ENCODE peak calls at places on chromosomes 4 and X, in four cellular contexts. D is SK-N-SH, O is tibial artery, S is AG04450. C is an unnamed sample.
A peak's percentile ranks its signal among the peaks of the same experiment; 100 is the strongest.

GRCh38 chrX:37315511-37316248 is 33.5 kb upstream of the PRRG1 start:
- DNase-seq in S (no peak), O (no peak), D (no peak), C (no peak)

GRCh38 chr4:187883049-187883448 is 112.5 kb upstream of the ZFP42 start:
- DNase-seq in O (no peak), D (no peak), S (no peak), C (no peak)

GRCh38 chr4:185256444-185256843 is 47.0 kb downstream of the SNX25 start:
- DNase-seq in O (no peak), S (no peak), D (no peak), C (no peak)

GRCh38 chr4:93764647-93765246 is 63.8 kb upstream of the ATOH1 start:
- DNase-seq in O (no peak), S (peak; percentile 20), D (peak; percentile 33), C (no peak)

GRCh38 chrX:47664737-47665136 is 5.8 kb upstream of the UXT start:
- DNase-seq in S (no peak), O (no peak), D (no peak), C (no peak)

GRCh38 chrX:40176979-40177430 is 79.2 kb upstream of the BCOR start:
- DNase-seq in O (no peak), D (peak; percentile 65), S (no peak), C (no peak)

GRCh38 chrX:47484885-47485284 is 1.9 kb upstream of the ZNF41 start:
- DNase-seq in O (no peak), S (no peak), D (no peak), C (no peak)

GRCh38 chr4:17463606-17464005 is 48.3 kb downstream of the QDPR start:
- DNase-seq in D (no peak), O (no peak), S (no peak), C (no peak)

GRCh38 chr4:125244848-125245450 is 69.8 kb upstream of the FAT4 start:
- DNase-seq in D (no peak), O (no peak), S (no peak), C (no peak)

GRCh38 chr4:158295053-158295452 is 84.8 kb downstream of the TMEM144 start:
- DNase-seq in O (no peak), D (no peak), S (no peak), C (no peak)

GRCh38 chrX:45232139-45232538 is 31.5 kb upstream of the DIPK2B start:
- DNase-seq in D (no peak), S (no peak), O (no peak), C (no peak)

GRCh38 chr4:126697748-126698147 is 935.0 kb upstream of the INTU start:
- DNase-seq in O (no peak), D (no peak), S (peak; percentile 26), C (no peak)

GRCh38 chr4:178196751-178197150 is 754.5 kb upstream of the AGA start:
- DNase-seq in D (no peak), O (no peak), S (no peak), C (no peak)

GRCh38 chrX:129188223-129188622 is 335.1 kb downstream of the SMARCA1 start:
- DNase-seq in D (no peak), O (no peak), S (no peak), C (no peak)

GRCh38 chr4:77044458-77045124 is 31.2 kb downstream of the CCNI start:
- DNase-seq in O (no peak), D (no peak), S (no peak), C (no peak)

GRCh38 chr4:173370130-173370476 is 651 bp upstream of the SAP30 start:
- DNase-seq in S (no peak), D (peak; percentile 31), O (peak; percentile 88), C (peak; percentile 44)

GRCh38 chrX:120795301-120795700 is 80.4 kb downstream of the CT47B1 start:
- DNase-seq in S (no peak), O (no peak), D (no peak), C (no peak)

GRCh38 chr4:14529653-14530052 is 472.6 kb upstream of the CPEB2 start:
- DNase-seq in O (no peak), D (no peak), S (no peak), C (no peak)

GRCh38 chr4:134999169-134999568 is 797.6 kb upstream of the PABPC4L start:
- DNase-seq in S (no peak), O (no peak), D (no peak), C (no peak)

GRCh38 chrX:16822723-16823122 is 36.5 kb downstream of the TXLNG start:
- DNase-seq in O (no peak), S (no peak), D (no peak), C (no peak)

GRCh38 chrX:23931149-23931604 is 23.4 kb downstream of the CXorf58 start:
- DNase-seq in D (no peak), S (no peak), O (no peak), C (no peak)

GRCh38 chrX:24395775-24396174 is 35.3 kb downstream of the SUPT20HL1 start:
- DNase-seq in O (no peak), S (peak; percentile 47), D (peak; percentile 54), C (no peak)

GRCh38 chr4:53579826-53580225 is 11.5 kb downstream of the LNX1 start:
- DNase-seq in D (no peak), S (no peak), O (no peak), C (no peak)

GRCh38 chr4:53582194-53582593 is 9.1 kb downstream of the LNX1 start:
- DNase-seq in O (no peak), D (no peak), S (no peak), C (no peak)

GRCh38 chr4:53576676-53577372 is 14.5 kb downstream of the LNX1 start:
- DNase-seq in O (no peak), D (no peak), S (peak; percentile 48), C (no peak)

GRCh38 chr4:53583513-53583912 is 7.8 kb downstream of the LNX1 start:
- DNase-seq in D (no peak), O (no peak), S (no peak), C (no peak)

DNA sequence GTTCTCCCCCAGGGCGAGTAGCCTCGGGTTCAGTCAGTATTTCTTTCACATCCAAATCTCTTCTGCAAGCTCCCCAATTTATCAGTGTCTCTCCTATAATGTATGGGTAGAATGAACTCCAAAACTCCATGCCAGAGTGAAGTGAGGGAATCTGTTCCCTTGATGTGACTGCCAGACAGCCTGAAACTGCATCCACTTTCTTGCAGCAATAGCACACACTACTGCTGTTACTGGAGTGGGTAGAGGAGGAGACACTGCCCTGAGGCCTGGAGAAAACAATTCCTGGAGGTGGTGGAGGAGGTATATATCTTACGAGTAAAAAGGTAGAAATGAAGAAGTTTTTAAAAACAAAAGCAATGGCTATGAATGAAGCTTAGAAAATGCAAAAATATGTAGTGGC is 11.0 kb downstream of the LNX1 start:
- DNase-seq in O (no peak), D (no peak), S (no peak), C (no peak)
- TF ChIP-seq CTCF in O (no peak), D (no peak), S (no peak), C (no peak)

GRCh38 chr4:2412885-2413716 is 5.3 kb downstream of the ZFYVE28 start:
- DNase-seq in S (peak; percentile 33), D (peak; percentile 89), O (peak; percentile 75), C (peak; percentile 60)
- TF ChIP-seq CTCF in S (peak; percentile 56), D (peak; percentile 62), O (peak; percentile 34), C (no peak)

GRCh38 chrX:31166416-31166815 is 94.6 kb upstream of the FTHL17 start:
- DNase-seq in D (no peak), S (no peak), O (no peak), C (no peak)
- TF ChIP-seq CTCF in D (no peak), S (no peak), O (no peak), C (no peak)

GRCh38 chr4:40842318-40842717 is 92.6 kb downstream of the NSUN7 start:
- DNase-seq in S (no peak), O (no peak), D (no peak), C (no peak)

GRCh38 chr4:40842725-40843401 is 93.1 kb downstream of the NSUN7 start:
- DNase-seq in S (no peak), D (no peak), O (no peak), C (no peak)

GRCh38 chr4:40845136-40845910 is 95.6 kb downstream of the NSUN7 start:
- DNase-seq in S (no peak), O (no peak), D (no peak), C (no peak)

GRCh38 chr4:40844261-40844660 is 94.5 kb downstream of the NSUN7 start:
- DNase-seq in O (no peak), D (no peak), S (no peak), C (no peak)

GRCh38 chr4:40843696-40844095 is 93.9 kb downstream of the NSUN7 start:
- DNase-seq in S (no peak), D (no peak), O (no peak), C (no peak)
- TF ChIP-seq CTCF in S (no peak), D (no peak), O (no peak), C (no peak)

GRCh38 chr4:86482851-86483490 is 111.1 kb upstream of the PTPN13 start:
- DNase-seq in O (no peak), S (no peak), D (peak; percentile 11), C (no peak)
- TF ChIP-seq CTCF in O (no peak), S (peak; percentile 40), D (peak; percentile 25), C (no peak)

GRCh38 chr4:337143-337931 is at the start of gene ZNF141:
- DNase-seq in S (peak; percentile 94), O (peak; percentile 97), D (peak; percentile 97), C (peak; percentile 87)

GRCh38 chr4:337932-338758 is 531 bp downstream of the ZNF141 start:
- DNase-seq in O (no peak), D (no peak), S (no peak), C (no peak)

GRCh38 chr4:336893-337142 is 796 bp upstream of the ZNF141 start:
- DNase-seq in S (no peak), D (no peak), O (no peak), C (no peak)

GRCh38 chr4:338759-339097 is 1.1 kb downstream of the ZNF141 start:
- DNase-seq in O (no peak), S (no peak), D (no peak), C (no peak)

GRCh38 chr4:340011-340410 is 2.4 kb downstream of the ZNF141 start:
- DNase-seq in S (no peak), O (no peak), D (no peak), C (no peak)
- TF ChIP-seq CTCF in S (peak; percentile 14), O (no peak), D (peak; percentile 31), C (no peak)

DNA sequence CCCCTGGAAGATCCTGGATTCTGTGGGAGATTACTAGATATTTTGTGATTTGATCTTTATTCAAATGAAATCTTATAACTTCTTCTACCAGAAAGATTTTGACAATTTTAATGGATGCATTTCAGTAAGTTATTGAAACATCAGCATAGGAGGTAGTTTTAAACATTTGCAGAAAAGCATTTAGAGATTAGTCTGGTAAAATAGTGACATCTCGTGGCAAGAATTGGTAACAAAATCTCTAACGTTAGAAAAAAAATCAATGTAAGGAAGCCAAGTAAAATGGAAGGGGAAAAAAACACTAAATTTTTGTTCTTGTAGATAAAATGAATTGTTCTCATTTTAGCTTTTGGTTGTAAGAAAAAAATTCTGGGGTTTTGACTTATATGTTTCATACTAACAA is 73.3 kb downstream of the TASL start:
- DNase-seq in S (no peak), O (no peak), D (peak; percentile 8), C (no peak)
- TF ChIP-seq CTCF in S (peak; percentile 40), O (no peak), D (peak; percentile 75), C (no peak)

GRCh38 chr4:127788517-127788916 is 6.4 kb downstream of the HSPA4L start:
- DNase-seq in S (no peak), D (peak; percentile 21), O (no peak), C (no peak)
- TF ChIP-seq CTCF in S (peak; percentile 18), D (peak; percentile 30), O (no peak), C (no peak)

C was measured in omental fat pad.